ENCODE peak calls at places on chromosomes 2 and 18, in five cellular contexts. A is aorta; T is effector memory CD4-positive, alpha-beta T cell; C is spleen; O is transverse colon. Z is an unnamed sample.

GRCh38 chr2:105118960-105119359 is 81.1 kb downstream of the MRPS9 start:
- DNase-seq in A (no peak), T (no peak), C (peak; percentile 75), O (no peak), Z (no peak)

GRCh38 chr2:64770137-64770780 is 116.5 kb upstream of the SERTAD2 start:
- DNase-seq in A (no peak), T (no peak), C (no peak), O (no peak), Z (no peak)

GRCh38 chr2:76642122-76642521 is 880.1 kb downstream of the LRRTM4 start:
- DNase-seq in A (no peak), T (no peak), C (no peak), O (no peak), Z (no peak)

GRCh38 chr2:85754313-85755095 is 713 bp downstream of the ATOH8 start:
- DNase-seq in A (peak; percentile 83), T (peak; percentile 14), C (no peak), O (peak; percentile 32), Z (no peak)

GRCh38 chr2:33391582-33392255 is 84.7 kb upstream of the RASGRP3 start:
- DNase-seq in A (no peak), T (no peak), C (no peak), O (no peak), Z (no peak)

GRCh38 chr2:224555823-224556366 is 29.3 kb downstream of the CUL3 start:
- DNase-seq in A (no peak), T (no peak), C (no peak), O (no peak), Z (no peak)

GRCh38 chr2:54604771-54605350 is 118.6 kb upstream of the EML6 start:
- DNase-seq in A (no peak), T (no peak), C (no peak), O (no peak), Z (peak; percentile 66)

GRCh38 chr2:223464071-223464470 is 138.1 kb downstream of the SCG2 start:
- DNase-seq in A (no peak), T (no peak), C (no peak), O (no peak), Z (no peak)

GRCh38 chr18:5295231-5295920 is at the start of gene ZBTB14:
- DNase-seq in A (peak; percentile 87), T (peak; percentile 58), C (peak; percentile 95), O (peak; percentile 74), Z (peak; percentile 73)

GRCh38 chr18:75209952-75210261 is 690 bp upstream of the TSHZ1 start:
- DNase-seq in A (no peak), T (no peak), C (no peak), O (no peak), Z (no peak)

GRCh38 chr2:237223208-237223861 is 137.6 kb downstream of the COPS8 start:
- DNase-seq in A (peak; percentile 79), T (no peak), C (no peak), O (no peak), Z (no peak)

GRCh38 chr2:48415765-48416515 is 114.0 kb upstream of the STON1 start:
- DNase-seq in A (no peak), T (no peak), C (no peak), O (no peak), Z (no peak)

GRCh38 chr2:217976301-217976700 is 26.5 kb downstream of the TNS1 start:
- DNase-seq in A (peak; percentile 36), T (no peak), C (peak; percentile 52), O (no peak), Z (no peak)

GRCh38 chr2:220835563-220835962 is 736.5 kb downstream of the EPHA4 start:
- DNase-seq in A (no peak), T (no peak), C (no peak), O (no peak), Z (no peak)

GRCh38 chr2:127630409-127631183 is 15.4 kb upstream of the GPR17 start:
- DNase-seq in A (no peak), T (no peak), C (peak; percentile 83), O (no peak), Z (no peak)

GRCh38 chr18:10286580-10287150 is 167.8 kb upstream of the APCDD1 start:
- DNase-seq in A (no peak), T (no peak), C (no peak), O (no peak), Z (no peak)

GRCh38 chr2:178844690-178845089 is 37.5 kb upstream of the TTN start:
- DNase-seq in A (no peak), T (no peak), C (no peak), O (no peak), Z (no peak)

GRCh38 chr2:181163139-181163538 is 182.7 kb downstream of the UBE2E3 start:
- DNase-seq in A (no peak), T (no peak), C (no peak), O (no peak), Z (no peak)

GRCh38 chr2:205148756-205149155 is 533.5 kb upstream of the NRP2 start:
- DNase-seq in A (no peak), T (no peak), C (no peak), O (no peak), Z (no peak)

GRCh38 chr2:239035361-239035814 is 187.5 kb downstream of the TWIST2 start:
- DNase-seq in A (peak; percentile 90), T (peak; percentile 49), C (peak; percentile 89), O (peak; percentile 53), Z (peak; percentile 22)

GRCh38 chr2:99698896-99699295 is 209.1 kb upstream of the REV1 start:
- DNase-seq in A (no peak), T (no peak), C (no peak), O (no peak), Z (no peak)

GRCh38 chr2:100703744-100704143 is 116.2 kb upstream of the NPAS2 start:
- DNase-seq in A (no peak), T (no peak), C (no peak), O (no peak), Z (no peak)

GRCh38 chr2:1318366-1319009 is 94.8 kb upstream of the TPO start:
- DNase-seq in A (no peak), T (no peak), C (no peak), O (no peak), Z (no peak)

DNA sequence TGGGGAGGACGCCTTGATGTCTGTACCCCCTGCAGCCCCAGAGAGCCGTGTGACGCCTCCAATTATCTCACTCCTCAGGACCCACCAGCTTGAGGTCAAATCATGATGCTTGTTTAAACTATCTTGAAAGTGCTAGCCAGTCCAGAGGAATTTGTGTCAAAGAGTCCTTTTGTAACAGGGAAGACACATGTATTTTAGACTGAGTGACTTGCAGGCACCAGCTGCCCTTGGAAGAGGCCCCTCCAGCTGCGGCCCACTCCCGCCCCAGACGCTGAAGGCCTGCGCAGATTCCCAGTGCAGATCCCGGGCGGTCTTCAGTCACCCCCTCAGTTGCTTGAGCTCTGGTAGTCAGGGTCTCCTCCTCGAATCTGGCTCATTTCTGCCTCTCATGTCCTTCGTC is 77.4 kb downstream of the RNF144A start:
- DNase-seq in A (no peak), T (no peak), C (no peak), O (no peak), Z (no peak)
- H3K4me1 ChIP-seq in A (no peaks in the 10 kb centered on the region), T (no peaks in the 10 kb centered on the region), C (peaks cover 52% of the 10 kb centered on the region), O (no peaks in the 10 kb centered on the region), Z (no peaks in the 10 kb centered on the region)

GRCh38 chr2:216202602-216203250 is 93.6 kb downstream of the XRCC5 start:
- DNase-seq in A (no peak), T (no peak), C (no peak), O (no peak), Z (no peak)

GRCh38 chr2:216206041-216206699 is 97.0 kb downstream of the XRCC5 start:
- DNase-seq in A (no peak), T (no peak), C (no peak), O (no peak), Z (no peak)

GRCh38 chr2:216206821-216207220 is 97.7 kb downstream of the XRCC5 start:
- DNase-seq in A (no peak), T (no peak), C (no peak), O (no peak), Z (no peak)

GRCh38 chr2:216201687-216202306 is 92.6 kb downstream of the XRCC5 start:
- DNase-seq in A (no peak), T (no peak), C (no peak), O (no peak), Z (no peak)

DNA sequence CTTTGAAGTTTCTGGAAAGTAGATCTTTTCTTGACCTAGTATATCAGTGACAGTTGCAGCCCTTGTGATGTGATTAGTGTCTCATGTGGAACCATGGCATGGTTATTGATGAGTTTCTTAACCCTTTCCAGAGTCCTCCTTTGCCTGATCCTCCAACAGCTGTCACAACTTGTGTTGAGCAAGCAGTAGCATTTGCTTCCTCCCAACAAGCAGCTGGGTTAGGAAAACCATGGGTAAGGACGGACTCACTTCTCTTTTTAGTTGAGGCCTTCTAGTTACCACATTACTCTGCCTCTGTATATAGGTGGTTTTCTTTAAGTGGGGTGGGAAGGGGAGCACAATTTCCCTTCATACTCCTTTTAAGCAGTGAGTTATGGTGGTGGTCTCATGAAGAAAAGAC is 96.3 kb downstream of the XRCC5 start:
- DNase-seq in A (no peak), T (no peak), C (no peak), O (no peak), Z (no peak)
- H3K4me1 ChIP-seq in A (no peaks in the 10 kb centered on the region), T (no peaks in the 10 kb centered on the region), C (no peaks in the 10 kb centered on the region), O (no peaks in the 10 kb centered on the region), Z (no peaks in the 10 kb centered on the region)

GRCh38 chr2:157441072-157441454 is 2.8 kb downstream of the CYTIP start:
- DNase-seq in A (no peak), T (no peak), C (no peak), O (peak; percentile 32), Z (peak; percentile 46)
- H3K4me1 ChIP-seq in A (peaks cover 4% of the 10 kb centered on the region), T (peaks cover 13% of the 10 kb centered on the region), C (peaks cover 59% of the 10 kb centered on the region), O (peaks cover 7% of the 10 kb centered on the region), Z (no peaks in the 10 kb centered on the region)

GRCh38 chr2:20218331-20219320 is 6.3 kb downstream of the SDC1 start:
- DNase-seq in A (peak; percentile 47), T (no peak), C (peak; percentile 55), O (no peak), Z (no peak)
- H3K4me1 ChIP-seq in A (no peaks in the 10 kb centered on the region), T (peaks cover 4% of the 10 kb centered on the region), C (peaks cover 9% of the 10 kb centered on the region), O (peaks cover 31% of the 10 kb centered on the region), Z (peaks cover 5% of the 10 kb centered on the region)

Z was measured in small intestine.